ENCODE peak calls at places on chromosomes 3 and 15, in seven cellular contexts. Z is NCI-H1092 treated with DMSO at 0.1 percent for 48 hours; L is GM06990; R is left cardiac atrium; Q is activated CD8-positive, alpha-beta memory T cell treated with anti-CD3 and anti-CD28 coated beads for 24 hours; G is EH; F is HuH-7. V is an unnamed sample.

GRCh38 chr3:151425640-151426336 is 35.1 kb downstream of the IGSF10 start:
- DNase-seq in Z (no peak), L (no peak), R (no peak), Q (no peak), G (peak), F (no peak), V (no peak)

GRCh38 chr3:178244653-178245384 is 291.4 kb upstream of the KCNMB2 start:
- DNase-seq in Z (peak), L (no peak), R (no peak), Q (no peak), G (no peak), F (no peak), V (no peak)

GRCh38 chr15:40081691-40082194 is 26.9 kb downstream of the BMF start:
- DNase-seq in Z (no peak), L (no peak), R (peak), Q (no peak), G (peak), F (peak), V (no peak)

GRCh38 chr3:13574798-13575451 is 26.0 kb downstream of the FBLN2 start:
- DNase-seq in Z (no peak), L (no peak), R (no peak), Q (no peak), G (peak), F (no peak), V (no peak)

GRCh38 chr3:11711826-11712225 is 68.1 kb upstream of the VGLL4 start:
- DNase-seq in Z (no peak), L (no peak), R (no peak), Q (no peak), G (peak), F (no peak), V (no peak)

GRCh38 chr3:133282239-133282638 is 117.6 kb upstream of the BFSP2 start:
- DNase-seq in Z (no peak), L (no peak), R (no peak), Q (no peak), G (peak), F (no peak), V (no peak)

GRCh38 chr3:110459021-110459420 is 612.6 kb upstream of the NECTIN3 start:
- DNase-seq in Z (no peak), L (no peak), R (no peak), Q (no peak), G (peak), F (no peak), V (no peak)

GRCh38 chr3:58143417-58144055 is 67.2 kb downstream of the DNASE1L3 start:
- DNase-seq in Z (no peak), L (no peak), R (no peak), Q (no peak), G (no peak), F (peak), V (no peak)

GRCh38 chr3:27521872-27522265 is 37.7 kb upstream of the SLC4A7 start:
- DNase-seq in Z (no peak), L (no peak), R (no peak), Q (no peak), G (no peak), F (peak), V (no peak)

GRCh38 chr3:9168230-9168629 is 81.2 kb downstream of the SRGAP3 start:
- DNase-seq in Z (no peak), L (peak), R (no peak), Q (peak), G (no peak), F (no peak), V (no peak)

GRCh38 chr3:105402287-105402801 is 35.6 kb downstream of the ALCAM start:
- DNase-seq in Z (no peak), L (no peak), R (no peak), Q (no peak), G (peak), F (no peak), V (no peak)

GRCh38 chr3:10992017-10992945 is at the start of gene SLC6A1:
- DNase-seq in Z (peak), L (no peak), R (peak), Q (no peak), G (peak), F (no peak), V (no peak)

GRCh38 chr3:59412506-59412905 is 362.7 kb upstream of the CFAP20DC start:
- DNase-seq in Z (no peak), L (no peak), R (no peak), Q (no peak), G (no peak), F (no peak), V (no peak)

GRCh38 chr3:23455775-23456174 is 252.6 kb downstream of the UBE2E2 start:
- DNase-seq in Z (no peak), L (no peak), R (no peak), Q (no peak), G (peak), F (no peak), V (no peak)

GRCh38 chr3:133643611-133644010 is 18.1 kb downstream of the TOPBP1 start:
- DNase-seq in Z (no peak), L (no peak), R (no peak), Q (no peak), G (peak), F (no peak), V (no peak)

GRCh38 chr3:124117486-124117885 is 125.6 kb upstream of the ROPN1 start:
- DNase-seq in Z (no peak), L (no peak), R (peak), Q (no peak), G (peak), F (no peak), V (no peak)

GRCh38 chr3:56115698-56116097 is 352.6 kb downstream of the ERC2 start:
- DNase-seq in Z (no peak), L (no peak), R (no peak), Q (no peak), G (no peak), F (no peak), V (no peak)

GRCh38 chr3:185582871-185583270 is 3.2 kb upstream of the SENP2 start:
- DNase-seq in Z (no peak), L (peak), R (no peak), Q (no peak), G (no peak), F (no peak), V (no peak)

GRCh38 chr15:60787737-60788513 is 309.0 kb upstream of the ICE2 start:
- DNase-seq in Z (no peak), L (no peak), R (no peak), Q (no peak), G (no peak), F (peak), V (no peak)

GRCh38 chr3:98359993-98360675 is 6.5 kb downstream of the OR5K4 start:
- DNase-seq in Z (no peak), L (peak), R (no peak), Q (no peak), G (peak), F (no peak), V (no peak)

GRCh38 chr3:127056281-127056680 is 73.4 kb downstream of the PLXNA1 start:
- DNase-seq in Z (no peak), L (no peak), R (peak), Q (no peak), G (no peak), F (no peak), V (no peak)

GRCh38 chr3:136958931-136959330 is 1.1 kb downstream of the IL20RB start:
- DNase-seq in Z (no peak), L (no peak), R (no peak), Q (no peak), G (no peak), F (no peak), V (no peak)

GRCh38 chr3:17505856-17506255 is 236.6 kb downstream of the TBC1D5 start:
- DNase-seq in Z (no peak), L (no peak), R (no peak), Q (no peak), G (peak), F (no peak), V (no peak)

GRCh38 chr3:188916934-188917391 is 254.8 kb upstream of the TPRG1 start:
- DNase-seq in Z (no peak), L (peak), R (no peak), Q (peak), G (peak), F (no peak), V (no peak)

GRCh38 chr3:52023101-52023770 is 27.5 kb upstream of the RPL29 start:
- DNase-seq in Z (no peak), L (no peak), R (no peak), Q (no peak), G (no peak), F (no peak), V (no peak)

GRCh38 chr3:71358243-71358642 is 225.3 kb downstream of the FOXP1 start:
- DNase-seq in Z (no peak), L (no peak), R (no peak), Q (no peak), G (no peak), F (no peak), V (no peak)

GRCh38 chr3:178966299-178967183 is 105.1 kb downstream of the ZMAT3 start:
- DNase-seq in Z (peak), L (peak), R (no peak), Q (no peak), G (peak), F (no peak), V (peak)

GRCh38 chr15:40768492-40769309 is 1.1 kb upstream of the C15orf62 start:
- DNase-seq in Z (no peak), L (peak), R (no peak), Q (no peak), G (no peak), F (no peak), V (no peak)

GRCh38 chr15:85910796-85911195 is 116.1 kb upstream of the KLHL25 start:
- DNase-seq in Z (no peak), L (no peak), R (no peak), Q (no peak), G (no peak), F (no peak), V (no peak)

GRCh38 chr3:32455609-32456428 is 46.8 kb downstream of the CMTM6 start:
- DNase-seq in Z (no peak), L (no peak), R (no peak), Q (peak), G (no peak), F (no peak), V (no peak)

GRCh38 chr3:121477589-121477988 is 68.2 kb downstream of the POLQ start:
- DNase-seq in Z (no peak), L (no peak), R (no peak), Q (no peak), G (peak), F (no peak), V (no peak)